ENCODE peak calls at places on chromosome 11, in six cellular contexts. Q is aorta, N is ascending aorta, P is Peyer's patch, G is GM23248, W is fibroblast of lung. R is an unnamed sample.
A peak's percentile ranks its signal among the peaks of the same experiment; 100 is the strongest.

GRCh38 chr11:72244317-72245231 is 598 bp upstream of the PHOX2A start:
- DNase-seq in Q (peak; percentile 74), N (peak; percentile 52), P (no peak), G (no peak), W (no peak), R (peak; percentile 94)

GRCh38 chr11:73760066-73760679 is 701 bp downstream of the RAB6A start:
- DNase-seq in Q (peak; percentile 84), N (peak; percentile 77), P (peak; percentile 72), G (peak; percentile 71), W (peak; percentile 37), R (peak; percentile 67)

GRCh38 chr11:72808415-72808814 is 5.8 kb upstream of the ATG16L2 start:
- DNase-seq in Q (no peak), N (no peak), P (no peak), G (peak; percentile 24), W (peak; percentile 69), R (no peak)

GRCh38 chr11:10601722-10602281 is 33.3 kb upstream of the LYVE1 start:
- DNase-seq in Q (no peak), N (no peak), P (no peak), G (no peak), W (no peak), R (no peak)

GRCh38 chr11:1119282-1120146 is 38.2 kb upstream of the MUC5AC start:
- DNase-seq in Q (peak; percentile 61), N (peak; percentile 52), P (peak; percentile 37), G (no peak), W (no peak), R (peak; percentile 68)

GRCh38 chr11:35615911-35616900 is 2.1 kb upstream of the FJX1 start:
- DNase-seq in Q (no peak), N (no peak), P (no peak), G (peak; percentile 81), W (peak; percentile 59), R (peak; percentile 34)

GRCh38 chr11:2891901-2892214 is 6.3 kb upstream of the CDKN1C start:
- DNase-seq in Q (no peak), N (no peak), P (no peak), G (no peak), W (peak; percentile 30), R (no peak)

GRCh38 chr11:103543456-103543855 is 434.2 kb downstream of the DYNC2H1 start:
- DNase-seq in Q (no peak), N (no peak), P (no peak), G (no peak), W (no peak), R (no peak)

GRCh38 chr11:9757809-9758675 is 94.2 kb downstream of the SWAP70 start:
- DNase-seq in Q (peak; percentile 96), N (peak; percentile 91), P (peak; percentile 91), G (peak; percentile 89), W (peak; percentile 67), R (peak; percentile 99)

GRCh38 chr11:123235117-123235686 is 40.2 kb upstream of the CLMP start:
- DNase-seq in Q (peak; percentile 90), N (peak; percentile 82), P (peak; percentile 60), G (peak; percentile 60), W (no peak), R (peak; percentile 49)

GRCh38 chr11:86477495-86478155 is 102.9 kb downstream of the CCDC81 start:
- DNase-seq in Q (no peak), N (no peak), P (no peak), G (peak; percentile 59), W (peak; percentile 76), R (no peak)

GRCh38 chr11:10728154-10728553 is 22.9 kb upstream of the CTR9 start:
- DNase-seq in Q (no peak), N (no peak), P (no peak), G (peak; percentile 10), W (no peak), R (peak; percentile 53)

GRCh38 chr11:111845256-111846028 is 25.9 kb downstream of the ALG9 start:
- DNase-seq in Q (no peak), N (no peak), P (no peak), G (peak; percentile 19), W (no peak), R (no peak)

GRCh38 chr11:30452842-30453241 is 129.9 kb downstream of the ARL14EP start:
- DNase-seq in Q (no peak), N (no peak), P (no peak), G (no peak), W (no peak), R (no peak)

GRCh38 chr11:130047141-130047540 is 22.6 kb upstream of the APLP2 start:
- DNase-seq in Q (no peak), N (no peak), P (no peak), G (no peak), W (no peak), R (no peak)

GRCh38 chr11:105861225-105861624 is 160.8 kb downstream of the MSANTD4 start:
- DNase-seq in Q (no peak), N (no peak), P (no peak), G (no peak), W (no peak), R (no peak)

GRCh38 chr11:119436093-119436492 is 13.1 kb upstream of the THY1 start:
- DNase-seq in Q (no peak), N (no peak), P (no peak), G (no peak), W (no peak), R (no peak)

GRCh38 chr11:73262851-73263495 is 9.2 kb upstream of the P2RY6 start:
- DNase-seq in Q (no peak), N (peak; percentile 57), P (no peak), G (peak; percentile 77), W (peak; percentile 40), R (no peak)

GRCh38 chr11:68946416-68947090 is 34.2 kb downstream of the MRGPRD start:
- DNase-seq in Q (peak; percentile 81), N (peak; percentile 82), P (peak; percentile 16), G (peak; percentile 93), W (peak; percentile 88), R (peak; percentile 68)

GRCh38 chr11:38598413-38598812 is 2000.4 kb upstream of the RAG2 start:
- DNase-seq in Q (no peak), N (no peak), P (no peak), G (no peak), W (no peak), R (no peak)

GRCh38 chr11:64049509-64049908 is 13.8 kb downstream of the FLRT1 start:
- DNase-seq in Q (no peak), N (no peak), P (no peak), G (no peak), W (no peak), R (no peak)

GRCh38 chr11:29448246-29448877 is 568.5 kb downstream of the KCNA4 start:
- DNase-seq in Q (no peak), N (no peak), P (no peak), G (peak; percentile 65), W (peak; percentile 18), R (peak; percentile 29)

GRCh38 chr11:131683131-131683530 is 312.7 kb downstream of the NTM start:
- DNase-seq in Q (no peak), N (peak; percentile 7), P (no peak), G (no peak), W (no peak), R (no peak)

GRCh38 chr11:34381775-34382174 is 24.0 kb upstream of the ABTB2 start:
- DNase-seq in Q (no peak), N (no peak), P (no peak), G (no peak), W (no peak), R (no peak)

DNA sequence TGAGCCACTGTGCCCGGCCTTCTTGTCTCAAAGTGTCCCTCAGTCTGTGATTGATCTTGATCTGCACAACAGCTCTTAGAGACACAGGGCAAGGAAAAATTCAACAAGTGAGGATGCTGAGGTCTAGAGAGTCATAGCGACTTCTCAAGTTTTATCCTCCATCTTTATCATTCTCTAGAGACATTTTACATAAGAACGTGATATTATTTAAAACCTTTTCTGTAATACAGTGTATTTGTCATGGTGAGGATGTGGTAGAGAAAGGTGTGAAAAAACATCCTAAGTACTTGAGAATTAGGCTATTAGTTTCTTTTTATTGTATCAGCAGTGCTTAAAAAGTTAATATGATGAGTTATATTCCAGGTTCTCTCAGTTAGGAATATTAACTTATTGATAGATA is 50.2 kb downstream of the EMSY start:
- DNase-seq in Q (no peak), N (no peak), P (no peak), G (no peak), W (no peak), R (no peak)
- H3K36me3 ChIP-seq in Q (peaks cover 4% of the 10 kb centered on the region), N (peaks cover 12% of the 10 kb centered on the region), P (no peaks in the 10 kb centered on the region), G (peaks cover 9% of the 10 kb centered on the region), W (peaks cover 3% of the 10 kb centered on the region), R (peaks cover 2% of the 10 kb centered on the region)

DNA sequence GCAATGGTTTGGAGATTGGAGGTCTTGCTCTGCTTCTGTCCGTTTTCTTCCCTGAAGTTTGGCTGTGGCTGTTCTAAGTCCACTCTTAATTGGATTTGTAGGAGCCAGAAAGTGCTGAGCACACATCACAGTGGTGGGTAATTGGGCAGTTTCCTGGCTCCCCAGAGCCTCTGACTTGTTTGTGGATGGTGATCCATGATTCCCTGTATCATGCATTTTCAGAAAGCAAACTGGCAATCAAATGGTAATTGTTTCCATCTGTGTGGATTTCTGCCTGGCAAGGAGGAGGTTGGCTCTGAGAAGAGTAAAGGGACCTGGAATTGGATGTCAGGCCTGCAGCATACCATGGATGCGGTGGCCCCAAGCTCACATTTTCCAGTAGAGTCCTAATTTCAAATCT is 49.5 kb downstream of the PPFIBP2 start:
- DNase-seq in Q (no peak), N (peak; percentile 21), P (no peak), G (no peak), W (no peak), R (no peak)
- H3K36me3 ChIP-seq in Q (peaks cover 2% of the 10 kb centered on the region), N (no peaks in the 10 kb centered on the region), P (no peaks in the 10 kb centered on the region), G (no peaks in the 10 kb centered on the region), W (no peaks in the 10 kb centered on the region), R (no peaks in the 10 kb centered on the region)

GRCh38 chr11:128658499-128658898 is 35.4 kb upstream of the FLI1 start:
- DNase-seq in Q (no peak), N (no peak), P (no peak), G (peak; percentile 8), W (no peak), R (no peak)
- H3K36me3 ChIP-seq in Q (no peaks in the 10 kb centered on the region), N (no peaks in the 10 kb centered on the region), P (no peaks in the 10 kb centered on the region), G (no peaks in the 10 kb centered on the region), W (no peaks in the 10 kb centered on the region), R (no peaks in the 10 kb centered on the region)

DNA sequence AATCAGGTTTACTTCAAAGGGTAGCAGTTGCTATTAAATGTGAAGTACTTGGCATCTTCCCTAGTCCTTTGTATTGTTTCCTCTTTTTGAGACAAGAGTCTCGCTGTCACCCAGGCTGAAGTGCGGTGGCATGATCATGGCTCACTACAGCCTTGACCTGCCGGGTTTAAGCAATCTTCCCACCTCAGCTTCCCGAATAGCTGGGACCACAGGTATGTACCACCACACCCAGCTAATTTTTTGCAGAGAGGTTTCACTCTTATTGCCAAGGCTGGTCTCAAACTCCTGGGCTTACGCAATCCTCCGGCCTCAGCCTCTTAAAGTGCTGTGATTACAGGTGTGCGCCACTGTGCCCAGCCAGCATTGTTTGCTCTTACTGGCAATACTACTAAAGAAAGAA is 36.2 kb upstream of the RAPSN start:
- DNase-seq in Q (no peak), N (no peak), P (no peak), G (no peak), W (no peak), R (no peak)
- H3K36me3 ChIP-seq in Q (peaks cover 13% of the 10 kb centered on the region), N (peaks cover 72% of the 10 kb centered on the region), P (no peaks in the 10 kb centered on the region), G (peaks cover 66% of the 10 kb centered on the region), W (peaks cover 11% of the 10 kb centered on the region), R (peaks cover 33% of the 10 kb centered on the region)

GRCh38 chr11:77113382-77114088 is 10.9 kb downstream of the OMP start:
- DNase-seq in Q (no peak), N (no peak), P (peak; percentile 69), G (peak; percentile 62), W (peak; percentile 29), R (peak; percentile 90)
- H3K36me3 ChIP-seq in Q (no peaks in the 10 kb centered on the region), N (peaks cover under 1% of the 10 kb centered on the region), P (no peaks in the 10 kb centered on the region), G (no peaks in the 10 kb centered on the region), W (peaks cover 2% of the 10 kb centered on the region), R (no peaks in the 10 kb centered on the region)